ENCODE peak calls at places on chromosome 12, in nine cellular contexts. H is foreskin keratinocyte, M is A549, J is lower lobe of right lung, I is kidney, R is tibial artery, T is astrocyte, K is A673, Z is dorsolateral prefrontal cortex. E is an unnamed sample.

GRCh38 chr12:72228424-72228823 is 43.7 kb upstream of the TRHDE start:
- DNase-seq in H (no peak), M (no peak), J (no peak), I (no peak), R (no peak), T (no peak), K (no peak), Z (no peak), E (no peak)

GRCh38 chr12:119666226-119666808 is 1.6 kb upstream of the PRKAB1 start:
- DNase-seq in H (no peak), M (no peak), J (no peak), I (no peak), R (no peak), T (no peak), K (no peak), Z (no peak), E (no peak)

GRCh38 chr12:22781339-22781738 is 156.4 kb downstream of the ETNK1 start:
- DNase-seq in H (no peak), M (no peak), J (no peak), I (no peak), R (no peak), T (no peak), K (no peak), Z (no peak), E (no peak)

GRCh38 chr12:122902854-122903703 is 7.2 kb upstream of the VPS37B start:
- DNase-seq in H (no peak), M (no peak), J (no peak), I (no peak), R (no peak), T (no peak), K (no peak), Z (no peak), E (no peak)

GRCh38 chr12:17976202-17976601 is 113.8 kb downstream of the RERGL start:
- DNase-seq in H (peak), M (peak), J (no peak), I (no peak), R (no peak), T (no peak), K (peak), Z (no peak), E (no peak)

GRCh38 chr12:14545144-14546124 is 22.2 kb downstream of the PLBD1 start:
- DNase-seq in H (no peak), M (no peak), J (no peak), I (no peak), R (no peak), T (no peak), K (no peak), Z (no peak), E (no peak)

GRCh38 chr12:130333341-130333740 is 4.3 kb upstream of the PIWIL1 start:
- DNase-seq in H (no peak), M (no peak), J (no peak), I (no peak), R (no peak), T (no peak), K (no peak), Z (no peak), E (no peak)

GRCh38 chr12:43291516-43291915 is 260.5 kb downstream of the ADAMTS20 start:
- DNase-seq in H (peak), M (no peak), J (no peak), I (no peak), R (no peak), T (peak), K (no peak), Z (no peak), E (no peak)

GRCh38 chr12:31002999-31003398 is 70.7 kb upstream of the DDX11 start:
- DNase-seq in H (no peak), M (peak), J (peak), I (peak), R (no peak), T (peak), K (no peak), Z (no peak), E (peak)

GRCh38 chr12:70646850-70647249 is 9.6 kb upstream of the PTPRB start:
- DNase-seq in H (peak), M (no peak), J (no peak), I (no peak), R (no peak), T (peak), K (no peak), Z (no peak), E (no peak)

GRCh38 chr12:111033281-111034147 is 113.1 kb upstream of the MYL2 start:
- DNase-seq in H (no peak), M (no peak), J (no peak), I (no peak), R (no peak), T (no peak), K (peak), Z (no peak), E (no peak)

GRCh38 chr12:14057895-14058294 is 76.5 kb upstream of the GRIN2B start:
- DNase-seq in H (no peak), M (no peak), J (no peak), I (no peak), R (no peak), T (no peak), K (no peak), Z (no peak), E (no peak)

GRCh38 chr12:104058796-104059195 is 5.5 kb upstream of the HCFC2 start:
- DNase-seq in H (peak), M (no peak), J (no peak), I (no peak), R (no peak), T (no peak), K (no peak), Z (no peak), E (no peak)

GRCh38 chr12:128365831-128366231 is 98.9 kb downstream of the TMEM132C start:
- DNase-seq in H (no peak), M (no peak), J (no peak), I (no peak), R (no peak), T (no peak), K (no peak), Z (peak), E (no peak)

GRCh38 chr12:75724913-75725312 is 213.5 kb upstream of the KRR1 start:
- DNase-seq in H (peak), M (peak), J (no peak), I (no peak), R (no peak), T (peak), K (peak), Z (peak), E (no peak)

GRCh38 chr12:124422142-124422569 is 127.3 kb downstream of the RFLNA start:
- DNase-seq in H (peak), M (peak), J (peak), I (peak), R (peak), T (no peak), K (no peak), Z (no peak), E (peak)

GRCh38 chr12:54967461-54967860 is 17.1 kb downstream of the TESPA1 start:
- DNase-seq in H (peak), M (no peak), J (no peak), I (no peak), R (no peak), T (no peak), K (no peak), Z (no peak), E (peak)

GRCh38 chr12:10867381-10867780 is 16.7 kb downstream of the PRH1 start:
- DNase-seq in H (peak), M (no peak), J (no peak), I (no peak), R (no peak), T (no peak), K (no peak), Z (no peak), E (no peak)

GRCh38 chr12:108099778-108100177 is 29.3 kb upstream of the WSCD2 start:
- DNase-seq in H (no peak), M (no peak), J (no peak), I (no peak), R (no peak), T (no peak), K (no peak), Z (no peak), E (no peak)

GRCh38 chr12:95532851-95533250 is 18.4 kb downstream of the USP44 start:
- DNase-seq in H (peak), M (no peak), J (no peak), I (no peak), R (no peak), T (peak), K (no peak), Z (no peak), E (no peak)

GRCh38 chr12:74144396-74144795 is 393.2 kb upstream of the ATXN7L3B start:
- DNase-seq in H (no peak), M (no peak), J (no peak), I (no peak), R (no peak), T (no peak), K (no peak), Z (no peak), E (no peak)

GRCh38 chr12:120413901-120414695 is 23.8 kb upstream of the COX6A1 start:
- DNase-seq in H (no peak), M (no peak), J (no peak), I (no peak), R (no peak), T (no peak), K (no peak), Z (no peak), E (no peak)

GRCh38 chr12:85825751-85826150 is 10.5 kb downstream of the RASSF9 start:
- DNase-seq in H (peak), M (no peak), J (no peak), I (no peak), R (no peak), T (peak), K (no peak), Z (peak), E (no peak)

GRCh38 chr12:85448548-85449139 is 168.6 kb downstream of the ALX1 start:
- DNase-seq in H (no peak), M (peak), J (no peak), I (no peak), R (no peak), T (no peak), K (peak), Z (no peak), E (no peak)

GRCh38 chr12:53232641-53233538 is 881 bp upstream of the RARG start:
- DNase-seq in H (peak), M (peak), J (peak), I (peak), R (peak), T (no peak), K (no peak), Z (peak), E (peak)

GRCh38 chr12:117408161-117408791 is 46.9 kb upstream of the NOS1 start:
- DNase-seq in H (peak), M (no peak), J (peak), I (peak), R (peak), T (peak), K (peak), Z (peak), E (no peak)
- H3K27ac ChIP-seq in H (no peak), M (peak), J (peak), I (peak), R (no peak), T (no peak), K (no peak), Z (no peak), E (no peak)

GRCh38 chr12:65925626-65926025 is 101.3 kb downstream of the HMGA2 start:
- DNase-seq in H (no peak), M (no peak), J (no peak), I (no peak), R (no peak), T (no peak), K (peak), Z (no peak), E (no peak)

GRCh38 chr12:65934480-65935115 is 110.3 kb downstream of the HMGA2 start:
- DNase-seq in H (no peak), M (no peak), J (no peak), I (no peak), R (no peak), T (no peak), K (no peak), Z (no peak), E (no peak)

GRCh38 chr12:65929641-65930040 is 105.4 kb downstream of the HMGA2 start:
- DNase-seq in H (no peak), M (no peak), J (no peak), I (no peak), R (no peak), T (no peak), K (no peak), Z (no peak), E (no peak)

GRCh38 chr12:65926119-65927004 is 102.1 kb downstream of the HMGA2 start:
- DNase-seq in H (no peak), M (no peak), J (no peak), I (no peak), R (no peak), T (no peak), K (peak), Z (no peak), E (no peak)

GRCh38 chr12:65930114-65930828 is 106.0 kb downstream of the HMGA2 start:
- DNase-seq in H (no peak), M (no peak), J (no peak), I (no peak), R (no peak), T (no peak), K (peak), Z (no peak), E (no peak)
- TF ChIP-seq CTCF in H (no peak), M (no peak), J (no peak), I (no peak), R (no peak), T (no peak), K (no peak), Z (no peak), E (no peak)

GRCh38 chr12:76980196-76980595 is 85.2 kb downstream of the E2F7 start:
- DNase-seq in H (no peak), M (no peak), J (no peak), I (no peak), R (no peak), T (no peak), K (no peak), Z (no peak), E (no peak)
- H3K27ac ChIP-seq in H (no peak), M (no peak), J (no peak), I (no peak), R (no peak), T (no peak), K (no peak), Z (no peak), E (no peak)

GRCh38 chr12:77741974-77742517 is 88.6 kb upstream of the NAV3 start:
- DNase-seq in H (no peak), M (no peak), J (no peak), I (no peak), R (no peak), T (no peak), K (no peak), Z (no peak), E (no peak)

GRCh38 chr12:77734489-77734888 is 96.2 kb upstream of the NAV3 start:
- DNase-seq in H (no peak), M (no peak), J (no peak), I (no peak), R (no peak), T (peak), K (no peak), Z (no peak), E (no peak)

GRCh38 chr12:77736219-77736965 is 94.3 kb upstream of the NAV3 start:
- DNase-seq in H (no peak), M (peak), J (no peak), I (no peak), R (no peak), T (no peak), K (no peak), Z (no peak), E (no peak)
- TF ChIP-seq CTCF in H (peak), M (no peak), J (no peak), I (no peak), R (no peak), T (no peak), K (no peak), Z (no peak), E (no peak)